ENCODE peak calls at places on chromosomes 16 and 17, in seven cellular contexts. G, Z, J, Y, I, H and B are unnamed samples.

GRCh38 chr17:65413390-65413789 is 148.1 kb downstream of the AXIN2 start:
- DNase-seq in G (no peak), Z (no peak), J (no peak), Y (no peak), I (no peak), H (no peak), B (no peak)

GRCh38 chr17:39596543-39597267 is 11.0 kb downstream of the NEUROD2 start:
- DNase-seq in G (no peak), Z (no peak), J (no peak), Y (no peak), I (no peak), H (no peak), B (no peak)

GRCh38 chr16:46947900-46948547 is 25.4 kb downstream of the DNAJA2 start:
- DNase-seq in G (no peak), Z (no peak), J (peak; percentile 52), Y (peak; percentile 73), I (peak; percentile 55), H (peak; percentile 67), B (peak; percentile 17)

GRCh38 chr16:72255785-72256184 is 83.8 kb upstream of the PMFBP1 start:
- DNase-seq in G (no peak), Z (no peak), J (no peak), Y (no peak), I (no peak), H (no peak), B (no peak)

GRCh38 chr16:84501077-84501735 is 3.3 kb downstream of the MEAK7 start:
- DNase-seq in G (no peak), Z (no peak), J (peak; percentile 93), Y (peak; percentile 33), I (no peak), H (no peak), B (peak; percentile 17)

GRCh38 chr17:7293131-7293557 is 1.3 kb downstream of the YBX2 start:
- DNase-seq in G (no peak), Z (no peak), J (peak; percentile 75), Y (no peak), I (no peak), H (peak; percentile 57), B (no peak)

GRCh38 chr16:63527404-63527803 is 1491.2 kb upstream of the CDH8 start:
- DNase-seq in G (no peak), Z (no peak), J (no peak), Y (no peak), I (no peak), H (no peak), B (no peak)

GRCh38 chr16:57863434-57864160 is 61.3 kb upstream of the KIFC3 start:
- DNase-seq in G (peak; percentile 86), Z (peak; percentile 65), J (peak; percentile 79), Y (peak; percentile 92), I (no peak), H (peak; percentile 84), B (peak; percentile 74)

GRCh38 chr17:61275395-61275794 is 124.2 kb upstream of the TBX2 start:
- DNase-seq in G (no peak), Z (no peak), J (no peak), Y (no peak), I (no peak), H (no peak), B (no peak)

GRCh38 chr17:29585080-29585751 is 4.2 kb downstream of the GIT1 start:
- DNase-seq in G (no peak), Z (no peak), J (no peak), Y (peak; percentile 34), I (peak; percentile 59), H (peak; percentile 36), B (no peak)

GRCh38 chr17:77535435-77535834 is 394.7 kb downstream of the SEC14L1 start:
- DNase-seq in G (no peak), Z (no peak), J (no peak), Y (no peak), I (no peak), H (no peak), B (no peak)

GRCh38 chr17:43468746-43469544 is 14.8 kb upstream of the DHX8 start:
- DNase-seq in G (no peak), Z (no peak), J (peak; percentile 97), Y (peak; percentile 90), I (no peak), H (peak; percentile 48), B (peak; percentile 89)

GRCh38 chr16:71230122-71230845 is at the start of gene HYDIN:
- DNase-seq in G (no peak), Z (no peak), J (peak; percentile 93), Y (peak; percentile 61), I (peak; percentile 16), H (peak; percentile 44), B (peak; percentile 76)

DNA sequence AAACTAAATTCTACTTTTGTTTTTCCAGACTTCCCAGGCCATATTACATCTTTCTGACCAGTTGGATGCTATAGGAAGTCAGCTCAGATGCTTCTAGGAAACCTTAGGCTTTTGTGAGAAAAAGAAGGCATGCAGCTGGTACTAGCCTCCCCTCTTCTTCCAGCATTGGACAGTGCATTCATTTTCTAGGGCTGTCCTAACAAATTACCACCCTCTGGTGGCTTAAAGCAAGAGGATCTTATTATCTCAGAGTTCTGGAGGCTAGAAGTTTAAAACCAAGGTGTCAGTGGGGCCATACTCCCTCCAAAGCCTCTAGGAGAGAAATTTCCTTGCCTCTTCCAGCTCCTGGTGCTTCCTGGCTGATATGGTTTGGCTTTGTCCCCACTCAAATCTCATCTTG is 467.8 kb downstream of the SLC39A11 start:
- DNase-seq in G (no peak), Z (no peak), J (no peak), Y (peak; percentile 19), I (no peak), H (no peak), B (no peak)
- TF ChIP-seq CTCF in G (no peak), Z (no peak), J (no peak), Y (peak; percentile 20), I (no peak), H (no peak), B (peak; percentile 21)

DNA sequence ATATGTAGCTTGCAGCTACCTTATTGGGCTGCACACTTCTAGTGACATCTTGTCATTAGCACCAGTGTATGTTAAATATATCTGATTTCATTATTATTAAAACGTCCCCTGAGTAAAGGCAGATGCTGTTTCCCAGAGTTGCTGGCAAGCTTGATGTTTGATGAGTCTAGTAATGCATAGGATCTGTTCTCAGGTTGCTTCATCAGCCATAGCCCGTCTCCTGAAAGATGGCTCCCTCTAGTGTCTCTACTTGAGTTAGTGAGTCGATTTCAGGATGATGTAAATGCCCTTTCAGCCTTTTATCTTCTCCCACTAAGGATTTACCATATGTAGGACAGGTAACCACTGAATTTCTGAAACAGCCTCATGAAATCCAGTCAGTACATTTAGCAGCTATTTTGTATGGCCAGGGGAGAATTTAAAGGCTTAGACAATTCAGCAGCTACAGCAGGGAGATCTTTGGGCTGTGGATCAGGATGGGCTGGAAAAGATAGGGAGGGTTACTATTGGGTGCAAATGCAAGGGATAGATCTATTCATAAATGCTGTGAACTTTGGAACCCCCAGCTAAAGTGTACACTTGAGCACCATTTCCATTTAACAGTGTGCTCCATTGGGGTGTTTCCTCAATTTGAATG is 376.3 kb downstream of the CNTNAP4 start:
- DNase-seq in G (no peak), Z (no peak), J (peak; percentile 40), Y (peak; percentile 38), I (peak; percentile 31), H (peak; percentile 70), B (peak; percentile 4)
- TF ChIP-seq CTCF in G (peak; percentile 55), Z (no peak), J (peak; percentile 61), Y (peak; percentile 53), I (peak; percentile 66), H (peak; percentile 74), B (peak; percentile 53)

GRCh38 chr17:2511462-2512369 is at the start of gene METTL16:
- DNase-seq in G (peak; percentile 99), Z (peak; percentile 99), J (peak; percentile 98), Y (peak; percentile 100), I (peak; percentile 96), H (peak; percentile 100), B (peak; percentile 100)
- TF ChIP-seq CTCF in G (no peak), Z (no peak), J (no peak), Y (no peak), I (no peak), H (no peak), B (no peak)

DNA sequence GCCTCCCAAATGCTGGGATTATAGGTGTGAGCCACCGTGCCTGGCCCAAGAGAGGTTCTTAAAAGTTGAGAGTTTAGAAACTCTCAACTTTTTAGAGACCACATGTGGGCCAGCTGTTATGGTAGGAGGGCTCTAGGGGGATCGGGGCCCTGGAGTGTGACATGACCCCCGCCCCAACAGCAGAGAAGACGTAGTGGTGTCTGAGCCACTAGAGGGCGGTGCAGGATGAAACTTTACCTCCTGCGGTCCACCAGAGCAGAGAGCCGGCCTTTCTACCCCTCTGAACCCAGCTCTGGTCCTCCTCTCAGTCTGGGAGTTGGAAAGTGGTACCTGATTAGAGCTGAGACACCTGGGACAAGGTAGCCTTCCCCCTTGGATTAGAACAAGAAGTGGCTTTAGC is 7.4 kb downstream of the CDK5RAP3 start:
- DNase-seq in G (no peak), Z (no peak), J (peak; percentile 64), Y (peak; percentile 75), I (peak; percentile 85), H (peak; percentile 74), B (peak; percentile 31)
- TF ChIP-seq CTCF in G (peak; percentile 87), Z (peak; percentile 60), J (peak; percentile 77), Y (peak; percentile 86), I (peak; percentile 75), H (peak; percentile 77), B (peak; percentile 89)

DNA sequence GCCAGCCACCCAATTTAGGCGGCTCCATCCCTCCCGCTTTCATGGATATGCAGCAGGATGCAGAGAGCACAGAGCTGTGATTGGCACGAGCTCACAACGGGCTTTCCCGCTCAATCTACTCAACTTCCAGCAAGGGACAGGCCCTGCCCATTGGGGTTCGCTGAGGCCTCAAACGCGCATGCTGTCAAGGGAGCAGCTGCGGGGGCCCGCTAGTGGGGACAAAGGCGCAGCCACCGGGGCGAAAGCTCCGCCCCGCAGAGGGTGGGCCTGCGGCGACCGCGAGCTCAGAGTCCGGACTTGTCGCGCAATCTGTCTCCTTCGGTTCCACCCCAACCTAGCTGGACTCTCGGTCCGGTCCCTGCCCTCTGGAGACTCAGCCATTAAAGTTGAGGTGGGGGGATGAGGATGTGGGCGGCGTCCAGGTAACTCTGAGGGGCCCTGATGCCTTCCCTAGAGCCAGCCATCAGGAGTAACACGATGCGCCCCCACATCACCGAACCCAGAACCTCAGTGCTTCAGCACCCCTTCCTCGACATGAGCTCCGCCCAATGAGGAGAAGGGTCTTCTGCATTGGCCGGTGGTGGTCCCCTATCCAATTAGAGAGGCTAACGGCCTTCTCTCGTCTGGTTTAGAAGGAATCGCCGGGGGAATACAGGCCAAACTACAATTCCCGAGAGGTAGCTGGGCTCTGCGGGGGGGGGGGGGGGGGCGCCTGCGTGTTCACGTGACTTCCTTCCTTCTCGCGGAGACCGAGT is 489 bp upstream of the NFATC3 start:
- DNase-seq in G (peak; percentile 90), Z (peak; percentile 91), J (peak; percentile 97), Y (peak; percentile 59), I (peak; percentile 87), H (peak; percentile 61), B (peak; percentile 39)
- TF ChIP-seq CTCF in G (no peak), Z (peak; percentile 23), J (peak; percentile 15), Y (peak; percentile 6), I (peak; percentile 29), H (no peak), B (peak; percentile 14)

GRCh38 chr16:3155181-3155580 is 20.4 kb downstream of the ZNF213 start:
- DNase-seq in G (no peak), Z (no peak), J (no peak), Y (no peak), I (no peak), H (no peak), B (no peak)
- TF ChIP-seq CTCF in G (no peak), Z (no peak), J (no peak), Y (no peak), I (no peak), H (no peak), B (no peak)

DNA sequence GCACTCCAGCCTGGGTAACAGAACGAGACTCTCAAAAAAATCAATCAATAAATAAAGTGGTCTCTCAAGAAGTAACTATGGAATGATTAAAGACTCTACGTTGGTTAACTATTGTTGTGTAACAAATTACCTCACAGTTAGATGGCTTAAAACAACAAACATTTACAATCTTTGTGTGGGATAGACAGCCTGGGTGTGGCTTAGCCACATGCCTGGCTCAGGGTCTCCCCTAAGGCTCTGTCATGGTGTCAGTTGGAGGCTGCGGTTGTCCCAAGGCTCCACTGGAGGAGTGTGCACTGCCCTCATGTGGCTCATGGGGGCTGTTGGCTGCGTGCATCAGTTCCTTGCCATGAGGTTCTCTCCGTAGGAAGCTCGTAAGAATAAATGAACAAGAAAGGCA is 294.5 kb downstream of the SNX29 start:
- DNase-seq in G (no peak), Z (no peak), J (no peak), Y (peak; percentile 41), I (no peak), H (no peak), B (no peak)
- TF ChIP-seq CTCF in G (peak; percentile 39), Z (no peak), J (no peak), Y (peak; percentile 59), I (no peak), H (peak; percentile 30), B (peak; percentile 73)